ENCODE peak calls at places on chromosomes 16 and 17, in six cellular contexts. One of them, this sample, is unnamed.

GRCh38 chr16:50555892-50556673 is 7.9 kb downstream of the NKD1 start:
- DNase-seq in AG10803: no peak
- DNase-seq in mucosa of descending colon: no peak
- DNase-seq in A549: no peak
- DNase-seq in Caco-2: no peak
- DNase-seq in epithelial cell of prostate: no peak
- DNase-seq in this sample: no peak

GRCh38 chr16:73405851-73406250 is 357.9 kb upstream of the ZFHX3 start:
- DNase-seq in AG10803: peak
- DNase-seq in mucosa of descending colon: no peak
- DNase-seq in A549: no peak
- DNase-seq in Caco-2: no peak
- DNase-seq in epithelial cell of prostate: no peak
- DNase-seq in this sample: no peak

GRCh38 chr17:33137411-33137810 is 145.8 kb downstream of the SPACA3 start:
- DNase-seq in AG10803: no peak
- DNase-seq in mucosa of descending colon: no peak
- DNase-seq in A549: no peak
- DNase-seq in Caco-2: no peak
- DNase-seq in epithelial cell of prostate: no peak
- DNase-seq in this sample: no peak

GRCh38 chr17:58310511-58311428 is 17.8 kb downstream of the TSPOAP1 start:
- DNase-seq in AG10803: no peak
- DNase-seq in mucosa of descending colon: no peak
- DNase-seq in A549: no peak
- DNase-seq in Caco-2: no peak
- DNase-seq in epithelial cell of prostate: no peak
- DNase-seq in this sample: no peak

GRCh38 chr17:40355123-40355803 is 9.3 kb downstream of the GJD3 start:
- DNase-seq in AG10803: peak
- DNase-seq in mucosa of descending colon: peak
- DNase-seq in A549: peak
- DNase-seq in Caco-2: peak
- DNase-seq in epithelial cell of prostate: no peak
- DNase-seq in this sample: peak

GRCh38 chr17:76791053-76791980 is 53.4 kb downstream of the MFSD11 start:
- DNase-seq in AG10803: peak
- DNase-seq in mucosa of descending colon: peak
- DNase-seq in A549: peak
- DNase-seq in Caco-2: no peak
- DNase-seq in epithelial cell of prostate: no peak
- DNase-seq in this sample: no peak

GRCh38 chr17:40121886-40122465 is at the start of gene MSL1:
- DNase-seq in AG10803: peak
- DNase-seq in mucosa of descending colon: peak
- DNase-seq in A549: peak
- DNase-seq in Caco-2: peak
- DNase-seq in epithelial cell of prostate: no peak
- DNase-seq in this sample: peak

GRCh38 chr17:37818689-37819088 is 73.8 kb upstream of the HNF1B start:
- DNase-seq in AG10803: no peak
- DNase-seq in mucosa of descending colon: no peak
- DNase-seq in A549: no peak
- DNase-seq in Caco-2: no peak
- DNase-seq in epithelial cell of prostate: peak
- DNase-seq in this sample: no peak

GRCh38 chr17:78227455-78227916 is 3.9 kb upstream of the TMEM235 start:
- DNase-seq in AG10803: no peak
- DNase-seq in mucosa of descending colon: no peak
- DNase-seq in A549: no peak
- DNase-seq in Caco-2: no peak
- DNase-seq in epithelial cell of prostate: no peak
- DNase-seq in this sample: no peak

GRCh38 chr17:58039975-58040374 is 32.9 kb upstream of the SRSF1 start:
- DNase-seq in AG10803: no peak
- DNase-seq in mucosa of descending colon: no peak
- DNase-seq in A549: no peak
- DNase-seq in Caco-2: no peak
- DNase-seq in epithelial cell of prostate: peak
- DNase-seq in this sample: no peak